ENCODE peak calls at places on chromosomes 16 and 17, in five cellular contexts. B is neuronal stem cell, Q is IMR-90, U is H9, I is H1. X is an unnamed sample.
A peak's percentile ranks its signal among the peaks of the same experiment; 100 is the strongest.

GRCh38 chr16:80323187-80323807 is 217.5 kb upstream of the DYNLRB2 start:
- DNase-seq in Q (no peak), B (peak; percentile 11), I (no peak), U (no peak), X (no peak)

GRCh38 chr17:49076575-49077384 is 55.8 kb upstream of the B4GALNT2 start:
- DNase-seq in Q (peak; percentile 90), U (no peak), I (no peak), B (no peak), X (peak; percentile 91)

GRCh38 chr16:89583895-89584644 is 8.5 kb downstream of the CPNE7 start:
- DNase-seq in U (no peak), Q (no peak), I (no peak), B (no peak), X (no peak)

GRCh38 chr16:58098207-58099096 is 30.7 kb downstream of the CFAP20 start:
- DNase-seq in Q (peak; percentile 22), U (no peak), B (no peak), I (no peak), X (no peak)

GRCh38 chr17:76036497-76037380 is 9.6 kb upstream of the EVPL start:
- DNase-seq in U (no peak), I (no peak), Q (peak; percentile 17), B (no peak), X (no peak)

GRCh38 chr17:76171701-76172100 is 30.7 kb upstream of the FOXJ1 start:
- DNase-seq in B (no peak), Q (no peak), U (no peak), I (no peak), X (no peak)

GRCh38 chr16:24609740-24610420 is 70.5 kb downstream of the RBBP6 start:
- DNase-seq in B (peak; percentile 44), U (peak; percentile 60), I (peak; percentile 69), Q (peak; percentile 31), X (peak; percentile 73)

GRCh38 chr16:31475949-31476304 is 4.0 kb downstream of the TGFB1I1 start:
- DNase-seq in Q (no peak), U (peak; percentile 43), B (no peak), I (peak; percentile 56), X (no peak)

GRCh38 chr17:59487161-59487873 is 78.1 kb upstream of the DHX40 start:
- DNase-seq in B (no peak), I (no peak), U (no peak), Q (no peak), X (no peak)

GRCh38 chr16:57108432-57108831 is 16.0 kb downstream of the CPNE2 start:
- DNase-seq in B (no peak), U (no peak), I (no peak), Q (no peak), X (no peak)

GRCh38 chr17:82367724-82368524 is 3.6 kb upstream of the UTS2R start:
- DNase-seq in U (peak; percentile 92), Q (peak; percentile 11), I (no peak), B (no peak), X (no peak)

GRCh38 chr16:56518435-56518834 is 1.4 kb downstream of the BBS2 start:
- DNase-seq in I (no peak), U (no peak), Q (no peak), B (no peak), X (no peak)

GRCh38 chr17:8105957-8106398 is 12.3 kb downstream of the ALOXE3 start:
- DNase-seq in B (no peak), Q (no peak), I (no peak), U (no peak), X (no peak)
- H2BK5ac ChIP-seq in B (no peak overlapping the region), Q (no peak overlapping the region), I (no peak overlapping the region), U (no peak overlapping the region), X (no peak overlapping the region)

GRCh38 chr17:45147581-45148182 is 593 bp upstream of the HEXIM1 start:
- DNase-seq in B (peak; percentile 91), I (peak; percentile 89), Q (peak; percentile 97), U (peak; percentile 92), X (peak; percentile 97)

GRCh38 chr17:45148183-45149036 is at the start of gene HEXIM1:
- DNase-seq in Q (peak; percentile 99), U (peak; percentile 100), B (peak; percentile 100), I (peak; percentile 100), X (peak; percentile 100)

GRCh38 chr17:45149669-45150603 is 1.7 kb downstream of the HEXIM1 start:
- DNase-seq in U (peak; percentile 55), B (no peak), I (no peak), Q (peak; percentile 51), X (peak; percentile 66)

GRCh38 chr17:45150911-45151809 is 2.9 kb downstream of the HEXIM1 start:
- DNase-seq in I (no peak), U (no peak), Q (no peak), B (no peak), X (peak; percentile 39)

GRCh38 chr17:45149037-45149668 is 878 bp downstream of the HEXIM1 start:
- DNase-seq in U (peak; percentile 92), B (peak; percentile 86), Q (peak; percentile 78), I (peak; percentile 88), X (peak; percentile 91)
- H2BK5ac ChIP-seq in U (no peak overlapping the region), B (peak overlapping the region; percentile 96), Q (peak overlapping the region; percentile 88), I (peak overlapping the region; percentile 96), X (peak overlapping the region; percentile 89)

GRCh38 chr17:62895256-62895649 is 70.8 kb upstream of the TANC2 start:
- DNase-seq in I (no peak), B (no peak), Q (no peak), U (no peak), X (no peak)
- H2BK5ac ChIP-seq in I (no peak overlapping the region), B (no peak overlapping the region), Q (no peak overlapping the region), U (no peak overlapping the region), X (no peak overlapping the region)

GRCh38 chr17:77422104-77422782 is 281.5 kb downstream of the SEC14L1 start:
- DNase-seq in Q (no peak), B (no peak), I (no peak), U (no peak), X (no peak)
- H2BK5ac ChIP-seq in Q (peak overlapping the region; percentile 16), B (no peak overlapping the region), I (peak overlapping the region; percentile 81), U (no peak overlapping the region), X (peak overlapping the region; percentile 77)

GRCh38 chr17:80036715-80037477 is 454 bp downstream of the CCDC40 start:
- DNase-seq in Q (no peak), I (peak; percentile 85), B (peak; percentile 87), U (peak; percentile 82), X (peak; percentile 75)
- H2BK5ac ChIP-seq in Q (no peak overlapping the region), I (peak overlapping the region; percentile 78), B (peak overlapping the region; percentile 80), U (no peak overlapping the region), X (no peak overlapping the region)

GRCh38 chr16:14485811-14486519 is 144.1 kb downstream of the PARN start:
- DNase-seq in U (no peak), I (no peak), Q (no peak), B (no peak), X (no peak)
- H2BK5ac ChIP-seq in U (no peak overlapping the region), I (no peak overlapping the region), Q (peak overlapping the region; percentile 71), B (no peak overlapping the region), X (peak overlapping the region; percentile 66)

DNA sequence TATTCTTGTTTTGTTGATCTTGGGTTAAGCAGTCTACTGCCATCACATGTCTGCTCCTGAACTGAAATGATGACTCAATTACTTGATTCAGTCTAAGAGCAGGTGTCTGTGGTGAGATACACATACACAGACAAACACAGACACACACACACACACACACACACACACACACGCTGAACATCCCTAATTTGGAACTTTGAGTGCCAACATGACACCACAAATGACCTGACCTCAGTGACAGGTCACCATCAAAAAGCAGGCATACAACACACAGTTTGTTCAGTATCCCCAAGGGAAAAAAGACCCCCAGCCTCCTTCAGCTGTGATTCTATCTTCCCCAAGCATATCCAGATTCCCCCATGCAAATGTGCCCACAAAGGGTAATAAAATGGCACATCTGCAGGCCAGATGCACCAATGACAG is 130.1 kb upstream of the TMEM97 start:
- DNase-seq in I (no peak), Q (peak; percentile 78), B (no peak), U (no peak), X (no peak)
- H2BK5ac ChIP-seq in I (no peak overlapping the region), Q (peak overlapping the region; percentile 50), B (no peak overlapping the region), U (no peak overlapping the region), X (no peak overlapping the region)